ENCODE peak calls at places on chromosomes 4 and X, in seven cellular contexts. Q, J, P, M, L, R and U are unnamed samples.

GRCh38 chr4:52298444-52298843 is 247.3 kb downstream of the SPATA18 start:
- DNase-seq in Q (no peak), J (no peak), P (no peak), M (no peak), L (no peak), R (no peak), U (no peak)

GRCh38 chr4:124931050-124931449 is 218.5 kb upstream of the ANKRD50 start:
- DNase-seq in Q (no peak), J (no peak), P (no peak), M (no peak), L (no peak), R (no peak), U (no peak)

GRCh38 chrX:17242470-17242869 is 132.5 kb upstream of the NHS start:
- DNase-seq in Q (peak), J (peak), P (peak), M (peak), L (peak), R (no peak), U (peak)

GRCh38 chr4:7381890-7382633 is 52.7 kb downstream of the PSAPL1 start:
- DNase-seq in Q (peak), J (no peak), P (no peak), M (no peak), L (no peak), R (peak), U (no peak)

GRCh38 chr4:160180206-160180605 is 1077.3 kb downstream of the RAPGEF2 start:
- DNase-seq in Q (no peak), J (no peak), P (peak), M (no peak), L (no peak), R (no peak), U (no peak)

GRCh38 chr4:186701273-186701672 is 22.4 kb downstream of the FAT1 start:
- DNase-seq in Q (no peak), J (peak), P (no peak), M (no peak), L (no peak), R (no peak), U (peak)

GRCh38 chrX:1727531-1728027 is 112.7 kb downstream of the ASMT start:
- DNase-seq in Q (no peak), J (peak), P (peak), M (no peak), L (no peak), R (no peak), U (no peak)

GRCh38 chrX:154531626-154532025 is 15.0 kb downstream of the G6PD start:
- DNase-seq in Q (no peak), J (no peak), P (no peak), M (no peak), L (no peak), R (no peak), U (no peak)

GRCh38 chr4:24598025-24598424 is 13.7 kb upstream of the DHX15 start:
- DNase-seq in Q (peak), J (no peak), P (peak), M (no peak), L (peak), R (no peak), U (peak)

GRCh38 chr4:41281038-41281634 is 24.4 kb downstream of the UCHL1 start:
- DNase-seq in Q (no peak), J (peak), P (peak), M (peak), L (peak), R (peak), U (peak)

GRCh38 chr4:8371251-8371995 is 69.1 kb downstream of the ACOX3 start:
- DNase-seq in Q (no peak), J (no peak), P (no peak), M (no peak), L (no peak), R (no peak), U (no peak)

GRCh38 chr4:183300660-183301059 is 19.4 kb downstream of the CLDN22 start:
- DNase-seq in Q (no peak), J (no peak), P (no peak), M (no peak), L (no peak), R (no peak), U (no peak)

GRCh38 chr4:71107732-71108131 is 114.3 kb downstream of the DCK start:
- DNase-seq in Q (no peak), J (no peak), P (no peak), M (no peak), L (no peak), R (no peak), U (no peak)

GRCh38 chr4:105808459-105809041 is 86.7 kb upstream of the NPNT start:
- DNase-seq in Q (no peak), J (no peak), P (peak), M (no peak), L (no peak), R (no peak), U (peak)

GRCh38 chr4:128776794-128777216 is 32.7 kb upstream of the JADE1 start:
- DNase-seq in Q (peak), J (no peak), P (no peak), M (no peak), L (peak), R (peak), U (no peak)

GRCh38 chr4:33737721-33738120 is 2506.6 kb downstream of the ARAP2 start:
- DNase-seq in Q (no peak), J (no peak), P (no peak), M (no peak), L (no peak), R (no peak), U (no peak)

GRCh38 chrX:37912286-37912685 is 64.9 kb upstream of the DYNLT3 start:
- DNase-seq in Q (no peak), J (no peak), P (no peak), M (no peak), L (no peak), R (no peak), U (no peak)

GRCh38 chr4:124146071-124146470 is 566.5 kb downstream of the ANKRD50 start:
- DNase-seq in Q (no peak), J (no peak), P (no peak), M (no peak), L (no peak), R (no peak), U (no peak)

GRCh38 chr4:138573246-138573645 is 331.1 kb upstream of the SLC7A11 start:
- DNase-seq in Q (no peak), J (no peak), P (no peak), M (no peak), L (no peak), R (no peak), U (no peak)

GRCh38 chr4:17912011-17912410 is 101.2 kb downstream of the NCAPG start:
- DNase-seq in Q (no peak), J (no peak), P (no peak), M (no peak), L (no peak), R (no peak), U (no peak)

GRCh38 chr4:112766422-112766821 is 129.5 kb downstream of the LARP7 start:
- DNase-seq in Q (no peak), J (peak), P (no peak), M (no peak), L (no peak), R (no peak), U (no peak)

GRCh38 chrX:11398785-11399184 is 105.6 kb downstream of the AMELX start:
- DNase-seq in Q (no peak), J (no peak), P (no peak), M (no peak), L (no peak), R (no peak), U (no peak)

GRCh38 chr4:110550260-110550659 is 72.6 kb downstream of the PITX2 start:
- DNase-seq in Q (no peak), J (no peak), P (peak), M (no peak), L (no peak), R (no peak), U (no peak)

GRCh38 chr4:163148466-163149336 is 18.0 kb downstream of the NAF1 start:
- DNase-seq in Q (no peak), J (no peak), P (no peak), M (no peak), L (no peak), R (no peak), U (no peak)

GRCh38 chr4:150818661-150819060 is 196.4 kb downstream of the LRBA start:
- DNase-seq in Q (no peak), J (no peak), P (no peak), M (no peak), L (no peak), R (no peak), U (no peak)

GRCh38 chrX:77628294-77629025 is 157.6 kb downstream of the ATRX start:
- DNase-seq in Q (no peak), J (no peak), P (no peak), M (no peak), L (no peak), R (no peak), U (no peak)

GRCh38 chrX:102154900-102155805 is 624 bp downstream of the BEX5 start:
- DNase-seq in Q (peak), J (peak), P (no peak), M (no peak), L (peak), R (no peak), U (peak)

DNA sequence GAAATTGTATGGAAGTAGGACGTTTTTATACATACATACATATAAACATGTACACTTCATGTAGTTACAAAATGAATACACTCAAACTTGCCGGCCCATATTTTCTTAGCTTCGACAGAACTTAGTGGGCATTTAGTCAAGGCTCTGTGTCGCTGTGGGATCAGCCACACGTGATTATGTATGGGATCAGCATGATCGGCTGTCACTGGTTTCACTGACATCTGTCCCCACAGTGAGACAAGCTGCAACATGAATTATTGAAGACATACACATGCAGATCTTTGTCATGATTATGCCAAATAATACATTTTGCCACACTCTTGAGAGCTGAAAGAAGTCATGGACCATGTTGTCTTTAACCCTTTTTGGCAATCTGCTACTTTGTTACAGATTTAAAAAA is 38.2 kb upstream of the NAA11 start:
- DNase-seq in Q (no peak), J (no peak), P (no peak), M (no peak), L (no peak), R (no peak), U (no peak)
- TF ChIP-seq POLR2AphosphoS5 in Q (no peak), J (no peak), P (no peak), M (no peak), L (no peak), R (no peak), U (no peak)

GRCh38 chr4:4595252-4595651 is 53.4 kb upstream of the STX18 start:
- DNase-seq in Q (no peak), J (peak), P (peak), M (no peak), L (no peak), R (no peak), U (no peak)

GRCh38 chr4:4592414-4592813 is 50.6 kb upstream of the STX18 start:
- DNase-seq in Q (no peak), J (no peak), P (no peak), M (no peak), L (no peak), R (no peak), U (no peak)

GRCh38 chr4:4593596-4593995 is 51.7 kb upstream of the STX18 start:
- DNase-seq in Q (no peak), J (no peak), P (no peak), M (no peak), L (no peak), R (no peak), U (no peak)

GRCh38 chr4:4596720-4597119 is 54.9 kb upstream of the STX18 start:
- DNase-seq in Q (no peak), J (no peak), P (no peak), M (no peak), L (no peak), R (no peak), U (no peak)

DNA sequence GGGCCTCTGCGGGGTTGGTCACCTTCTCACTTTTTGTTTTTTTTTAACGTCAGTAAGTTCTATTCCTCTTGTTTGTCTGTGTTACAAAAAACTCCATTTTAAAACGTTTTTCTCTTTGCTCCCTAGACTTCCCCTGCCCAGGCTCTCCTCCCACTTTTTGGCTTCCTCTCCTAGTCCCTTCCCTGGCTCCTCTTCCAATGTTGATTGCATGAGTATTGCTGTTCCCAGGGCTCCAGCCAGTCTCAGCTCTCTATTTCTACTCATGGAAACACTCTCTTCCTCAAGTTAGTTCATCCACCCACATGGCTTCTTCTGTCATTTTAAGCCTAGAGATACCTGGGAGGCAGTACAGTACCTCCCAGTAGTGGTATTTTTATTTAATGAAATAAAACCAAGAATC is 52.7 kb upstream of the STX18 start:
- DNase-seq in Q (no peak), J (no peak), P (no peak), M (no peak), L (no peak), R (no peak), U (no peak)
- H3K27ac ChIP-seq in Q (no peak), J (no peak), P (no peak), M (no peak), L (no peak), R (no peak), U (no peak)

DNA sequence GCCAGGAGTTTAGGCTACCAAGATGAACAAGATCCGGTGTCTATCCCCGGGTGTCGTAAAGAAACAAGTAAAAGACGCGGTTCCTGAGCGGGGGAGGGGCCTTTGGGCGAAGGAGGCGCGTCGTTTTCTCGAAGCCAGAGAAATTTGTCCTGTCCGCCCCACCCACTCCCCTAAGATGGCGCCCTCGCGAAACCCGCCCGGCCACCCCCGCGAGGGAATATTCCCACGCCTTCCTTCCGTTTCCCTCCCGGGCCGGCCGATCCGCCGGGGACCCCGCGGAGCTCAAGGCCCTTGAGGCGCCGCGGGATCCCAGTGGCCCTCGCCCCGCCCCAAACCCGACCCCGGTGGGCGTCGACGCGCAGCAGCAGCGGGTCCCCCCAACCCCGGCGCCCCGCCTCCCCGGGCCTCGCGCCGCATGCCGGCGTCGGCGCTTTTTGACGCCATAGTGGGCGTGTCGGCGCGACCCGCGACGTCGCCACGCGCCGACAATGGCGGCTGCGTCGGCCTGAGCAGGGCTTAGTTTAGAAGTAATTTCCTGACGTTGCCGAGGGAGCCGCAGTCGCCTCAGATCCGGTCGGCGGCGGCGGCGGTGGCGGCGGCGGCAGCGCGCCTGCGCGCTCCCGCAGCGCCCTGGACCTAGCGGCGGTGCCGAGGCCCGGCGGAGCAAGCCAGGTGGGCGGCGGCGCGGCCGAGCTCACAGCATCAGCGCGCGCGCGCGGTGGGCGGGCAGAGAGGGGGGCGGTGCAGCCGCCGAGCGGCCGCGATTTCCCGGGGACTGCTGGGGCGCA is 430 bp upstream of the HTATSF1 start:
- DNase-seq in Q (peak), J (peak), P (peak), M (peak), L (peak), R (peak), U (peak)
- TF ChIP-seq POLR2AphosphoS5 in Q (peak), J (peak), P (peak), M (peak), L (peak), R (peak), U (peak)

GRCh38 chr4:1053080-1053661 is 41.7 kb downstream of the FGFRL1 start:
- DNase-seq in Q (peak), J (no peak), P (no peak), M (no peak), L (no peak), R (peak), U (no peak)

GRCh38 chr4:1056671-1057402 is 45.4 kb downstream of the FGFRL1 start:
- DNase-seq in Q (no peak), J (no peak), P (no peak), M (no peak), L (no peak), R (peak), U (no peak)

GRCh38 chr4:1058198-1058996 is 47.0 kb downstream of the FGFRL1 start:
- DNase-seq in Q (peak), J (no peak), P (no peak), M (no peak), L (peak), R (peak), U (no peak)

GRCh38 chr4:1057403-1057745 is 45.9 kb downstream of the FGFRL1 start:
- DNase-seq in Q (no peak), J (no peak), P (no peak), M (no peak), L (no peak), R (peak), U (no peak)

GRCh38 chr4:1055721-1056590 is 44.5 kb downstream of the FGFRL1 start:
- DNase-seq in Q (peak), J (peak), P (no peak), M (peak), L (peak), R (peak), U (peak)
- H3K27ac ChIP-seq in Q (peak), J (no peak), P (no peak), M (no peak), L (peak), R (no peak), U (no peak)

DNA sequence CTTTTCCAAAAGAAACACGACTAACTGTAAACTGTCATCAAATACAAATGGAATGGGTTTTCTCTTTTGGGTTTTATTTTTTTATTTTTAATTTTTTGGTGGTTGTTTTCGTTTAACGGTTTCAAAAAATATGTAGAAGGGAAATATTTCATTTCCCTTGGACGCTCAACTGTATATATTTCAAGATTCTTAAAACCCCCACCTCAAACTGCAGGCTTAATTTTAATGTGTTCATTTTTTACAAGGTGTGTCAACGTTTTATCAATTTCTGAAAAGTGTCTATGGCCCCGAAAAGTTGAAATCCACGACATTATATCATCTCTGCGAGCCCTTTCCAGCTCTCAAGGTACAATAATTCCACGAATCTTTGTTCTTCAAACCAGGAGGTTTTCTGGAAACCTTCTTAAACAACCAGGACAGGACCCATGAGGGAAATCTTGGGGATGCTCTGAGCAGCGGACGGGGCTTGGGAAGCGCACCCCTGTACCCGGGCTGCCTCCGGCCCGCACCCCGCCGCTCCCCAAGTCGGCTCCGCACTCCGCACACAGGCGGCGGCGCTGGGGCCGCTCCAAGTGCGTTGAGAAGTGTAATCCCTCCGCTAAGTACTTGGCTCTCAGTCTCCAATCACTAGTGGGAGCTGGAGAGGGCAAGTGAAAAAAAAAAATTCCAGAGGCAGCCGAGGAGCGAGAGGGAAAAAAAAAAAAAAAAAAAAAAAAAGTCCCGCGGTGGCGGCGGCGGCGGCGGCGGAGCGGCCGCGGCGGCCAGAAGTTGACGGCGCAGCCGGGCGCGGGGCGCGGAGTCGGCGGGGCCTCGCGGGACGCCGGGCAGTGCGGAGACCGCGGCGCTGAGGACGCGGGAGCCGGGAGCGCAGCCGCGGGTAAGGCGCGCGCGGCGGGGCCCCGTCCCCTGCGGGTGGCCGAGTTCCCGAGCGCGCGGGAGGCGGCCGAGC is at the start of gene BMPR1B:
- DNase-seq in Q (no peak), J (peak), P (no peak), M (no peak), L (no peak), R (no peak), U (peak)
- TF ChIP-seq POLR2AphosphoS5 in Q (peak), J (no peak), P (no peak), M (no peak), L (no peak), R (no peak), U (peak)